ENCODE peak calls at places on chromosomes 3 and 15, in four cellular contexts. One of them, this sample, is unnamed.

GRCh38 chr15:79090487-79091203 is at the start of gene RASGRF1:
- DNase-seq in nucleus accumbens: no peak
- DNase-seq in germinal center: no peak
- DNase-seq in AG04450: no peak
- DNase-seq in this sample: no peak

GRCh38 chr3:129230311-129231019 is 18.9 kb upstream of the COPG1 start:
- DNase-seq in germinal center: no peak
- DNase-seq in AG04450: no peak
- DNase-seq in nucleus accumbens: no peak
- DNase-seq in this sample: no peak

GRCh38 chr15:68481321-68481720 is 49.4 kb upstream of the ITGA11 start:
- DNase-seq in germinal center: no peak
- DNase-seq in nucleus accumbens: no peak
- DNase-seq in AG04450: no peak
- DNase-seq in this sample: no peak

GRCh38 chr3:78086150-78086549 is 1046.3 kb downstream of the ROBO2 start:
- DNase-seq in AG04450: no peak
- DNase-seq in nucleus accumbens: no peak
- DNase-seq in germinal center: no peak
- DNase-seq in this sample: no peak

GRCh38 chr3:54222318-54222717 is 100.0 kb downstream of the CACNA2D3 start:
- DNase-seq in germinal center: no peak
- DNase-seq in nucleus accumbens: no peak
- DNase-seq in AG04450: no peak
- DNase-seq in this sample: no peak

GRCh38 chr3:184604039-184604955 is 42.7 kb downstream of the EPHB3 start:
- DNase-seq in germinal center: peak; percentile 31
- DNase-seq in AG04450: no peak
- DNase-seq in nucleus accumbens: no peak
- DNase-seq in this sample: no peak

GRCh38 chr3:88034463-88034862 is 24.3 kb downstream of the CGGBP1 start:
- DNase-seq in nucleus accumbens: no peak
- DNase-seq in AG04450: no peak
- DNase-seq in germinal center: no peak
- DNase-seq in this sample: no peak

GRCh38 chr3:122299872-122300460 is 25.1 kb upstream of the CSTA start:
- DNase-seq in AG04450: no peak
- DNase-seq in nucleus accumbens: no peak
- DNase-seq in germinal center: peak; percentile 45
- DNase-seq in this sample: no peak

GRCh38 chr15:29266052-29266572 is 3.5 kb downstream of the NSMCE3 start:
- DNase-seq in germinal center: no peak
- DNase-seq in AG04450: no peak
- DNase-seq in nucleus accumbens: no peak
- DNase-seq in this sample: no peak

GRCh38 chr3:13332740-13333139 is 87.4 kb downstream of the NUP210 start:
- DNase-seq in nucleus accumbens: no peak
- DNase-seq in germinal center: peak; percentile 20
- DNase-seq in AG04450: no peak
- DNase-seq in this sample: no peak

GRCh38 chr15:89998923-89999675 is 2.0 kb upstream of the ZNF710 start:
- DNase-seq in AG04450: no peak
- DNase-seq in germinal center: no peak
- DNase-seq in nucleus accumbens: no peak
- DNase-seq in this sample: no peak

GRCh38 chr3:43641306-43642114 is 19.7 kb upstream of the ANO10 start:
- DNase-seq in germinal center: no peak
- DNase-seq in nucleus accumbens: no peak
- DNase-seq in AG04450: no peak
- DNase-seq in this sample: no peak

GRCh38 chr3:134308350-134308891 is 57.8 kb upstream of the RYK start:
- DNase-seq in AG04450: peak; percentile 59
- DNase-seq in nucleus accumbens: peak; percentile 70
- DNase-seq in germinal center: peak; percentile 65
- DNase-seq in this sample: no peak

GRCh38 chr3:195806211-195806915 is 5.4 kb downstream of the MUC4 start:
- DNase-seq in germinal center: no peak
- DNase-seq in AG04450: no peak
- DNase-seq in nucleus accumbens: no peak
- DNase-seq in this sample: no peak

GRCh38 chr15:72961326-72961725 is 90.9 kb upstream of the NEO1 start:
- DNase-seq in AG04450: no peak
- DNase-seq in nucleus accumbens: no peak
- DNase-seq in germinal center: no peak
- DNase-seq in this sample: no peak

GRCh38 chr3:58540176-58540863 is 3.3 kb upstream of the ACOX2 start:
- DNase-seq in nucleus accumbens: no peak
- DNase-seq in germinal center: no peak
- DNase-seq in AG04450: no peak
- DNase-seq in this sample: no peak

GRCh38 chr3:184305577-184305976 is 6.5 kb downstream of the PSMD2 start:
- DNase-seq in AG04450: no peak
- DNase-seq in nucleus accumbens: no peak
- DNase-seq in germinal center: no peak
- DNase-seq in this sample: no peak

GRCh38 chr15:54803139-54803808 is 393.5 kb downstream of the RSL24D1 start:
- DNase-seq in AG04450: no peak
- DNase-seq in germinal center: no peak
- DNase-seq in nucleus accumbens: no peak
- DNase-seq in this sample: no peak

GRCh38 chr15:90812881-90813280 is 55.5 kb upstream of the FURIN start:
- DNase-seq in germinal center: no peak
- DNase-seq in AG04450: no peak
- DNase-seq in nucleus accumbens: no peak
- DNase-seq in this sample: no peak

GRCh38 chr15:99452010-99452409 is 113.8 kb upstream of the MEF2A start:
- DNase-seq in nucleus accumbens: no peak
- DNase-seq in germinal center: no peak
- DNase-seq in AG04450: no peak
- DNase-seq in this sample: no peak

GRCh38 chr3:31997500-31997899 is 15.9 kb downstream of the ZNF860 start:
- DNase-seq in nucleus accumbens: no peak
- DNase-seq in AG04450: no peak
- DNase-seq in germinal center: no peak
- DNase-seq in this sample: no peak

GRCh38 chr3:133883657-133884546 is 11.8 kb downstream of the RAB6B start:
- DNase-seq in nucleus accumbens: no peak
- DNase-seq in germinal center: no peak
- DNase-seq in AG04450: no peak
- DNase-seq in this sample: no peak

GRCh38 chr15:31326729-31327673 is at the start of gene KLF13:
- DNase-seq in nucleus accumbens: peak; percentile 84
- DNase-seq in AG04450: no peak
- DNase-seq in germinal center: peak; percentile 79
- DNase-seq in this sample: no peak

GRCh38 chr3:121651684-121652083 is 9.0 kb downstream of the HCLS1 start:
- DNase-seq in AG04450: no peak
- DNase-seq in germinal center: no peak
- DNase-seq in nucleus accumbens: no peak
- DNase-seq in this sample: no peak

GRCh38 chr3:72496055-72496690 is 352.1 kb downstream of the SHQ1 start:
- DNase-seq in germinal center: no peak
- DNase-seq in AG04450: no peak
- DNase-seq in nucleus accumbens: no peak
- DNase-seq in this sample: no peak

GRCh38 chr3:34066999-34067398 is 268.6 kb downstream of the PDCD6IP start:
- DNase-seq in AG04450: no peak
- DNase-seq in germinal center: no peak
- DNase-seq in nucleus accumbens: no peak
- DNase-seq in this sample: no peak